ENCODE peak calls at places on chromosomes 13 and 19, in five cellular contexts. Q, V, O, A and M are unnamed samples.

GRCh38 chr13:48653074-48654054 is at the start of gene CYSLTR2:
- DNase-seq in V (no peak), O (peak), A (no peak), Q (peak), M (peak)

GRCh38 chr19:35932291-35932936 is 3.8 kb upstream of the LRFN3 start:
- DNase-seq in V (no peak), A (no peak), O (no peak), Q (no peak), M (no peak)

GRCh38 chr13:36807616-36808015 is 11.4 kb upstream of the RFXAP start:
- DNase-seq in V (no peak), Q (peak), A (no peak), O (no peak), M (no peak)

GRCh38 chr19:55069137-55069858 is 6.3 kb upstream of the RDH13 start:
- DNase-seq in Q (peak), O (no peak), V (no peak), A (no peak), M (no peak)

GRCh38 chr19:17743874-17744273 is 7.4 kb upstream of the FCHO1 start:
- DNase-seq in Q (peak), V (no peak), A (no peak), O (no peak), M (no peak)

GRCh38 chr13:36606060-36606459 is 67.8 kb upstream of the SERTM1 start:
- DNase-seq in O (no peak), A (no peak), V (no peak), Q (no peak), M (no peak)

GRCh38 chr19:56692496-56692895 is 20.9 kb upstream of the ZNF835 start:
- DNase-seq in Q (peak), V (no peak), A (no peak), O (no peak), M (no peak)

GRCh38 chr19:45098521-45099464 is 5.8 kb downstream of the PPP1R37 start:
- DNase-seq in V (no peak), Q (no peak), O (no peak), A (no peak), M (no peak)

GRCh38 chr13:46341112-46341711 is 45.8 kb downstream of the RUBCNL start:
- DNase-seq in Q (peak), V (no peak), O (peak), A (no peak), M (no peak)

GRCh38 chr13:26601669-26602068 is 44.2 kb downstream of the WASF3 start:
- DNase-seq in A (no peak), O (no peak), V (no peak), Q (peak), M (no peak)